ENCODE peak calls at places on chromosomes 4 and X, in four cellular contexts. E, T, X and Z are unnamed samples.

GRCh38 chr4:113003841-113004240 is 45.6 kb upstream of the ANK2 start:
- DNase-seq in E (no peak), T (no peak), X (no peak), Z (no peak)

GRCh38 chr4:176340871-176341685 is 21.3 kb downstream of the SPCS3 start:
- DNase-seq in E (peak), T (peak), X (no peak), Z (no peak)

GRCh38 chr4:149521611-149522010 is 294.0 kb downstream of the IQCM start:
- DNase-seq in E (peak), T (no peak), X (no peak), Z (no peak)

GRCh38 chr4:143085224-143085623 is 99.5 kb upstream of the USP38 start:
- DNase-seq in E (peak), T (no peak), X (no peak), Z (no peak)

GRCh38 chr4:173500841-173501591 is 29.0 kb downstream of the HAND2 start:
- DNase-seq in E (no peak), T (no peak), X (no peak), Z (no peak)

GRCh38 chr4:80811413-80811812 is 219.1 kb upstream of the BMP3 start:
- DNase-seq in E (no peak), T (no peak), X (no peak), Z (no peak)

GRCh38 chrX:152530967-152531366 is 79.9 kb upstream of the GABRA3 start:
- DNase-seq in E (no peak), T (no peak), X (no peak), Z (no peak)

GRCh38 chr4:76950846-76951321 is 1.3 kb downstream of the SEPTIN11 start:
- DNase-seq in E (peak), T (no peak), X (no peak), Z (no peak)

GRCh38 chrX:109890910-109891502 is 111.9 kb upstream of the TMEM164 start:
- DNase-seq in E (peak), T (peak), X (no peak), Z (peak)

GRCh38 chr4:184854673-184855072 is 28.9 kb upstream of the ACSL1 start:
- DNase-seq in E (no peak), T (no peak), X (no peak), Z (no peak)

GRCh38 chr4:183448436-183448835 is 4.0 kb downstream of the CDKN2AIP start:
- DNase-seq in E (peak), T (no peak), X (no peak), Z (no peak)

GRCh38 chrX:38941675-38942074 is 140.4 kb downstream of the MID1IP1 start:
- DNase-seq in E (peak), T (no peak), X (no peak), Z (no peak)

GRCh38 chrX:116281106-116281505 is 110.6 kb downstream of the AGTR2 start:
- DNase-seq in E (no peak), T (no peak), X (no peak), Z (no peak)

GRCh38 chr4:113809313-113809712 is 47.8 kb upstream of the CAMK2D start:
- DNase-seq in E (no peak), T (no peak), X (peak), Z (no peak)

GRCh38 chr4:38162240-38162784 is 202.1 kb downstream of the PTTG2 start:
- DNase-seq in E (peak), T (no peak), X (no peak), Z (no peak)

GRCh38 chr4:25991296-25991695 is 77.3 kb downstream of the SMIM20 start:
- DNase-seq in E (no peak), T (no peak), X (no peak), Z (no peak)

GRCh38 chr4:153005914-153006381 is 69.8 kb downstream of the FHDC1 start:
- DNase-seq in E (no peak), T (no peak), X (no peak), Z (no peak)

GRCh38 chr4:183471960-183472708 is 27.7 kb downstream of the CDKN2AIP start:
- DNase-seq in E (peak), T (peak), X (peak), Z (peak)

GRCh38 chrX:15674514-15674898 is 9.9 kb upstream of the CLTRN start:
- DNase-seq in E (peak), T (no peak), X (peak), Z (peak)

GRCh38 chr4:77538144-77538543 is 67.5 kb upstream of the CXCL13 start:
- DNase-seq in E (peak), T (no peak), X (no peak), Z (no peak)

GRCh38 chr4:87465739-87466366 is 43.5 kb downstream of the NUDT9 start:
- DNase-seq in E (peak), T (peak), X (no peak), Z (no peak)

GRCh38 chr4:81684357-81684756 is 212.7 kb upstream of the RASGEF1B start:
- DNase-seq in E (no peak), T (no peak), X (no peak), Z (no peak)

GRCh38 chrX:2928127-2928582 is 984 bp downstream of the ARSD start:
- DNase-seq in E (no peak), T (no peak), X (peak), Z (no peak)

GRCh38 chr4:150888625-150889024 is 126.5 kb downstream of the LRBA start:
- DNase-seq in E (no peak), T (no peak), X (no peak), Z (no peak)

GRCh38 chrX:148618472-148619445 is 118.3 kb downstream of the AFF2 start:
- DNase-seq in E (no peak), T (no peak), X (no peak), Z (no peak)

GRCh38 chr4:74235135-74235534 is 73.1 kb upstream of the EPGN start:
- DNase-seq in E (no peak), T (no peak), X (no peak), Z (no peak)

GRCh38 chr4:111838406-111838930 is 306.8 kb upstream of the FAM241A start:
- DNase-seq in E (no peak), T (no peak), X (no peak), Z (no peak)

GRCh38 chrX:1453390-1453783 is 678 bp upstream of the ASMTL start:
- DNase-seq in E (peak), T (peak), X (no peak), Z (peak)

GRCh38 chr4:150976478-150977118 is 38.5 kb downstream of the LRBA start:
- DNase-seq in E (no peak), T (no peak), X (no peak), Z (no peak)

GRCh38 chrX:9293051-9293496 is 171.8 kb upstream of the TBL1X start:
- DNase-seq in E (no peak), T (no peak), X (no peak), Z (no peak)
- H3K4me3 ChIP-seq in E (no peak), T (no peak), X (no peak), Z (no peak)

GRCh38 chrX:74449937-74450330 is 28.6 kb downstream of the SLC16A2 start:
- DNase-seq in E (peak), T (no peak), X (no peak), Z (no peak)

GRCh38 chrX:74450803-74451449 is 29.6 kb downstream of the SLC16A2 start:
- DNase-seq in E (peak), T (no peak), X (no peak), Z (no peak)

GRCh38 chrX:74451450-74452198 is 30.3 kb downstream of the SLC16A2 start:
- DNase-seq in E (no peak), T (no peak), X (no peak), Z (no peak)

GRCh38 chrX:74453178-74453577 is 31.9 kb downstream of the SLC16A2 start:
- DNase-seq in E (no peak), T (no peak), X (no peak), Z (no peak)

GRCh38 chrX:74452199-74452481 is 30.8 kb downstream of the SLC16A2 start:
- DNase-seq in E (no peak), T (no peak), X (no peak), Z (no peak)
- H3K4me3 ChIP-seq in E (no peak), T (no peak), X (no peak), Z (no peak)

GRCh38 chr4:101027721-101028120 is 319.6 kb downstream of the PPP3CA start:
- DNase-seq in E (peak), T (no peak), X (no peak), Z (no peak)

GRCh38 chr4:101020956-101021355 is 326.4 kb downstream of the PPP3CA start:
- DNase-seq in E (peak), T (peak), X (no peak), Z (no peak)

GRCh38 chr4:101022151-101023024 is 324.9 kb downstream of the PPP3CA start:
- DNase-seq in E (no peak), T (no peak), X (no peak), Z (no peak)

GRCh38 chr4:101028886-101029285 is 318.4 kb downstream of the PPP3CA start:
- DNase-seq in E (no peak), T (no peak), X (no peak), Z (no peak)

GRCh38 chr4:101025755-101026154 is 321.6 kb downstream of the PPP3CA start:
- DNase-seq in E (no peak), T (no peak), X (no peak), Z (no peak)
- H3K4me3 ChIP-seq in E (no peak), T (no peak), X (no peak), Z (no peak)

DNA sequence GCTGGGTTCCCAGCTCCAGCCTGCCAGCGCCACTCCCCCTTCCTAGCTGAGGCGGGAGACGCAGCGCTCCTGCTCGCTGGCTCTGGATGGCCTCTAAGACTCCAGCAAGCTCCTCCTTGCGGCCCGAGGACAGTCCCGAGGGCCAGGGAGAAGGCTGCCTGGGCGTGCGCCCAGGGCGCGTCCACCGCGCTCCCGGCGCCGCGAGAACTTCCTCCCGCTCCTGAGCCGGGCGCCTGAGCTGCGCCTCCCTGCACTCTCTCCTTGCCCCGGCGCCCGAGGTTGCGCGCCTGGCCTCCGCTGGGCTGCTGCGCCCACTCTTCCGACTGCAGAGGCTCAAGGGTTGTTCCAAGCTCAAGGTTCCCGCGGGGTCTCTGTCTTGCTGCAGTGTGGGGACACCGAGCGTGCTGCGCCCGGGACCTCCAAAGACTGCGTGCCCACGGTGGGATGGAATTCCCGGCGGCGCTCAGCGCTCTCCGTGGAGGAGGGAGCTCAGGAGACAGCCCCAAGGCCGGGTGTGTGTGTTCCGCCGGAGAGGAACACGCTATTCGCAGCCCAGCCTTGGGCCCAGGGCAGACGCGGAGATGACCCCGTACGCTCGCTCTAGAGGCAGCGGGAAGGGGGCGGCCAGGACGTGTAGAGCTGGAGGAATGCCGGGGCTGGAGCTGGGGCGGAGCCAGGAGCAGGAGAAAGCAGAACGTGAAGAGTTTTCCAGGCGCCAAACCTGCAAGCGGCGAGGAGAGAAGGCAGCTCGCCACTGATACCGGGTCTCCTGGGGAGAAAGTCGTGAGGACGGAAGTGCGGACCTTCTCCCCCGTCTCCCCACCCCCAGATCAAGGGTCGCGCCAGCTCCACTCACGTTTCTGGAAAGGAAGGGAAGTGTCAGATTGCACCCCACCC is at the start of gene ARHGAP6:
- DNase-seq in E (peak), T (no peak), X (peak), Z (no peak)
- H3K4me3 ChIP-seq in E (peak), T (no peak), X (peak), Z (no peak)

DNA sequence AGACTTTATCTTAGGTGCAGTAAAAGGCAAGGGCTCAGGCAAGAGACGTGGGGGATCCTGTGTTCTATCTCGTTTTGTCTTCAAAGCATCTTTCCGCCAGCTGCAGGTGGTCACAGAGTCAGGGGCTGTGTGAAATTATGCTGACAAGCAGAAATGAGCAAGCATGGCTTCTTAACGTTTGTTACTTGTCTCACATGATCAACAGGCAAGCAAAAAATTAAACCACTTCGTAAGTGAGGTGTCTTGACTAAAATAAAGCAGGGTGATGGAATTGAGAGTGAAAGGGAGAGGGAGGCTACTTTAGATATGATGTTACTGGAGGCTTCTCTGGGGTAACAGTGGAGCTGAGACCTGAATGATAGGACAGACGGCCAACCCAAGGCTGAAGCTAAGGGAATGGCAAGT is 1.4 kb upstream of the TEC start:
- DNase-seq in E (no peak), T (no peak), X (no peak), Z (no peak)
- H3K4me3 ChIP-seq in E (no peak), T (no peak), X (no peak), Z (no peak)

GRCh38 chrX:43971966-43972961 is 926 bp downstream of the NDP start:
- DNase-seq in E (peak), T (no peak), X (no peak), Z (no peak)

GRCh38 chrX:43975747-43976146 is 2.6 kb upstream of the NDP start:
- DNase-seq in E (no peak), T (no peak), X (no peak), Z (no peak)

GRCh38 chrX:43974736-43975135 is 1.5 kb upstream of the NDP start:
- DNase-seq in E (no peak), T (no peak), X (no peak), Z (no peak)

GRCh38 chrX:43974076-43974475 is 886 bp upstream of the NDP start:
- DNase-seq in E (no peak), T (no peak), X (no peak), Z (no peak)

DNA sequence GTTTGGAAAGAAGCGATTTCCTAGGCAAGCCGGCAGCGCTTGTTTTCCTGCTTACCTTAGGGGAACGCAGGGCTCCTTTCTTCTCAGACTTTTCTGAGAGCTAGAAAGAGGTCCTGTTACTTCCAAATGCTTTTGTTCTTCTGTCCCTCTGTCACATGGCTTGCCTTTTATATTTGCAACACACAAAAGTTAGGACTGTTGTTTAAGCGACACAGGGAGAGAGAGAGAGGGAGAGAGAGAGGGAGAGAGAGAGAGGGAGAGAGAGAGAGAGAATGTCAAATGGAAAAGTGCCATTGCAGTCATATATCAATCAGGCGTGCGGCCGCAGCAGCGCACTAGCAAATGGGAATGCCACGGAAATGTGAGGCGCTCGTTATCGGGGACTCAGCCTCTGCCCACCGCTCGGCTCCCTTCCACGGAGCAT is at the start of gene NDP:
- DNase-seq in E (no peak), T (no peak), X (no peak), Z (no peak)
- H3K4me3 ChIP-seq in E (peak), T (peak), X (no peak), Z (peak)

GRCh38 chr4:147059064-147059731 is 113.5 kb upstream of the TTC29 start:
- DNase-seq in E (no peak), T (no peak), X (no peak), Z (no peak)
- H3K4me3 ChIP-seq in E (no peak), T (no peak), X (no peak), Z (no peak)

GRCh38 chr4:2384245-2384644 is 34.2 kb downstream of the ZFYVE28 start:
- DNase-seq in E (no peak), T (no peak), X (no peak), Z (no peak)
- H3K4me3 ChIP-seq in E (no peak), T (no peak), X (no peak), Z (no peak)

DNA sequence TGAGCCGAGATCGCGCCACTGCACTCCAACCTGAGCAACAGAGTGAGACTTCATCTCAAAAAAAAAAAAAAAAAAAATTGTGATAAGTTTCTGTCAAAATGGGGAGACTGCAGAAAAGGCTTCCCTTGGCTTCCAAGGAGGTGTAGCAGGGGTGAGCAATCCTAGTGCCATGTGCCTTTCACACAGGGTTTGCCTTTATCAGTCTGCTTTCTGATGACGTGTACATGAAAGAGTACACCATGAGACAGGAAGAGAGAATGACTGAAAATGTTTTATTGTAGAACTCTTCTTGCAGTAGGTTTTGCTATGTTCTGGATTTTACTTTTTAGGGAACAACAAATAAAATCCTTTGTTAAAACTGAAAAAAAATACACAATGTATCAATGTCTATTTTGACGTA is 23.4 kb upstream of the ZFP42 start:
- DNase-seq in E (no peak), T (no peak), X (no peak), Z (no peak)
- H3K4me3 ChIP-seq in E (no peak), T (no peak), X (no peak), Z (no peak)

GRCh38 chrX:65690057-65690855 is 22.8 kb downstream of the MSN start:
- DNase-seq in E (peak), T (no peak), X (no peak), Z (no peak)

GRCh38 chrX:65697173-65697572 is 29.7 kb downstream of the MSN start:
- DNase-seq in E (peak), T (no peak), X (no peak), Z (no peak)

GRCh38 chrX:65697915-65698796 is 30.7 kb downstream of the MSN start:
- DNase-seq in E (no peak), T (peak), X (no peak), Z (peak)

GRCh38 chrX:65696613-65697012 is 29.2 kb downstream of the MSN start:
- DNase-seq in E (peak), T (peak), X (no peak), Z (no peak)

GRCh38 chrX:65695849-65696248 is 28.4 kb downstream of the MSN start:
- DNase-seq in E (no peak), T (no peak), X (no peak), Z (no peak)
- H3K4me3 ChIP-seq in E (no peak), T (peak), X (no peak), Z (peak)